ENCODE peak calls at places on chromosomes 3 and 15, in seven cellular contexts. T, A, J, X, O, K and M are unnamed samples.

GRCh38 chr15:80424381-80424780 is 20.2 kb downstream of the ARNT2 start:
- DNase-seq in J (no peak), A (no peak), O (no peak), K (no peak), X (no peak), T (no peak), M (no peak)

GRCh38 chr15:77753238-77753873 is 120.6 kb upstream of the LINGO1 start:
- DNase-seq in J (no peak), O (peak; percentile 90), T (peak; percentile 5), A (peak; percentile 34), K (no peak), X (no peak), M (peak; percentile 49)

GRCh38 chr3:52786330-52787215 is 8.0 kb upstream of the ITIH3 start:
- DNase-seq in O (no peak), J (no peak), X (no peak), K (no peak), A (no peak), T (no peak), M (no peak)

GRCh38 chr3:160412477-160412876 is 13.0 kb downstream of the SMC4 start:
- DNase-seq in K (no peak), O (no peak), T (no peak), X (no peak), J (no peak), A (no peak), M (no peak)

GRCh38 chr3:50516048-50516871 is 12.8 kb upstream of the CACNA2D2 start:
- DNase-seq in A (peak; percentile 54), J (peak; percentile 74), K (no peak), T (no peak), X (no peak), O (peak; percentile 84), M (peak; percentile 26)

GRCh38 chr3:40588406-40588805 is 63.6 kb downstream of the ZNF621 start:
- DNase-seq in K (no peak), A (no peak), O (peak; percentile 41), J (no peak), X (no peak), T (no peak), M (no peak)

GRCh38 chr3:189108032-189108431 is 63.7 kb upstream of the TPRG1 start:
- DNase-seq in A (no peak), J (no peak), K (no peak), X (no peak), T (no peak), O (no peak), M (no peak)

GRCh38 chr3:69764861-69765260 is 25.6 kb downstream of the MITF start:
- DNase-seq in K (no peak), O (no peak), X (no peak), T (no peak), J (no peak), A (no peak), M (no peak)

GRCh38 chr3:157086053-157086761 is 73.7 kb downstream of the CCNL1 start:
- DNase-seq in J (peak; percentile 68), K (no peak), X (no peak), T (no peak), A (no peak), O (no peak), M (no peak)

GRCh38 chr3:14900881-14901873 is 46.2 kb upstream of the NR2C2 start:
- DNase-seq in A (peak; percentile 14), X (no peak), K (no peak), O (peak; percentile 32), T (no peak), J (no peak), M (peak; percentile 36)

GRCh38 chr15:100802421-100803157 is 77.0 kb upstream of the ALDH1A3 start:
- DNase-seq in X (no peak), O (no peak), K (no peak), J (no peak), T (no peak), A (no peak), M (no peak)

GRCh38 chr3:131526801-131527347 is 24.1 kb upstream of the MRPL3 start:
- DNase-seq in J (peak; percentile 15), X (no peak), T (peak; percentile 19), K (peak; percentile 7), O (peak; percentile 71), A (no peak), M (peak; percentile 2)

GRCh38 chr3:4797201-4797600 is 182.0 kb upstream of the BHLHE40 start:
- DNase-seq in T (no peak), O (no peak), X (no peak), K (no peak), J (no peak), A (no peak), M (no peak)